ENCODE peak calls at places on chromosomes 6 and 20, in four cellular contexts. D is Peyer's patch, L is heart right ventricle, P is esophagus muscularis mucosa. A is an unnamed sample.

GRCh38 chr20:63488331-63489251 is 10.3 kb downstream of the EEF1A2 start:
- DNase-seq in D (no peak), L (peak; percentile 7), P (no peak), A (no peak)

GRCh38 chr6:125346926-125347563 is 45.3 kb upstream of the HDDC2 start:
- DNase-seq in P (no peak), L (no peak), D (peak; percentile 29), A (no peak)

GRCh38 chr6:101167638-101168037 is 225.9 kb upstream of the GRIK2 start:
- DNase-seq in D (no peak), L (no peak), P (no peak), A (no peak)

GRCh38 chr20:48090314-48090713 is 305.0 kb upstream of the SULF2 start:
- DNase-seq in L (no peak), D (no peak), P (no peak), A (no peak)

GRCh38 chr6:113697642-113698410 is 159.3 kb upstream of the MARCKS start:
- DNase-seq in P (no peak), D (no peak), L (no peak), A (no peak)

GRCh38 chr6:100186552-100186951 is 192.5 kb upstream of the MCHR2 start:
- DNase-seq in L (no peak), D (no peak), P (no peak), A (no peak)

GRCh38 chr6:90217621-90218496 is 78.8 kb downstream of the BACH2 start:
- DNase-seq in D (no peak), P (peak; percentile 92), L (no peak), A (peak; percentile 32)

GRCh38 chr6:166119116-166119911 is 48.3 kb downstream of the TBXT start:
- DNase-seq in D (no peak), P (no peak), L (no peak), A (no peak)

GRCh38 chr6:89792881-89793280 is 26.7 kb downstream of the MDN1 start:
- DNase-seq in L (no peak), D (no peak), P (no peak), A (no peak)

GRCh38 chr20:17202668-17203067 is 24.2 kb upstream of the PCSK2 start:
- DNase-seq in D (no peak), P (no peak), L (no peak), A (no peak)
- H3K4me3 ChIP-seq in D (no peak overlapping the region), P (no peak overlapping the region), L (no peak overlapping the region), A (no peak overlapping the region)

DNA sequence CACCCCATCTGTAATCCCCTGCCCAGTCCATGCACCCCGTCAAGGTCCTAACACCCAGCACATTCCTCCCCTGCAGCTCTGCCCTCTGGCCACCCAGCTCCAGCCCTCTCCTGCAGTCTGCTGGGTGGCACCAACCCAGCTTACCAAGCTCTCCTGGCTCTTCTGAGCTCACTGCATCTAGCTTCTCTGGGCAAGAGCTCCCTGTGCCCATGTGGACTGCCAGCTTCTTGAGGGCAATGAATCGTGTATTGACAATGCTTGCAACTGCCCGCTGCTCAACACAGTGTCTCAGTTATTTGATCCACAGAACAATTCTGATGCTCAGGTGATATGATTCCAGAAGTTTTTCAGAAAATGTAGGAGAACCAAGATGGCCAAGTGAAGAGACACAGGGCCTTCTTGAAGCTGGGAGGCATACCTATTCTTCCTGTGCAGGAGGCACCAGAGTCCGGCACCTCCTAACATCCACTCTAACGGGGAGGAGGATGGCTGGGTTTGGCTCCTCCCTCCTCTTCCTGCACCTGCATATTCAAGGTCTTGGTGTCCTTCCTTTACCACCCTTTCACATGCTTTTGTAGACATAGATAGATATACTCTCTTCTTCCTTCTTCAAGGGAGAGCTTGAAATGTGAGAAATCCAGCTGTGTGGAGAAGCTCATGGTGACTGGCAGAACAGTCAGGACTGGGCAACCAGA is 85.6 kb downstream of the TRERF1 start:
- DNase-seq in L (no peak), D (peak; percentile 66), P (no peak), A (no peak)
- H3K27ac ChIP-seq in L (no peak overlapping the region), D (peak overlapping the region; percentile 70), P (no peak overlapping the region), A (no peak overlapping the region)

GRCh38 chr6:20946037-20946436 is 411.8 kb downstream of the CDKAL1 start:
- DNase-seq in L (no peak), D (no peak), P (no peak), A (no peak)
- TF ChIP-seq CTCF in L (no peak), D (no peak), P (no peak), A (no peak)

GRCh38 chr6:25652007-25652515 is at the start of gene SCGN:
- DNase-seq in L (peak; percentile 62), P (no peak), D (no peak), A (peak; percentile 43)
- H3K4me3 ChIP-seq in L (peak within 1 kb of the TSS; percentile 22), P (no peak within 1 kb of the TSS), D (no peak within 1 kb of the TSS), A (no peak within 1 kb of the TSS)

GRCh38 chr6:109336221-109336955 is 45.9 kb downstream of the CD164 start:
- DNase-seq in L (no peak), P (no peak), D (no peak), A (peak; percentile 41)
- H3K27ac ChIP-seq in L (no peak overlapping the region), P (no peak overlapping the region), D (peak overlapping the region; percentile 19), A (no peak overlapping the region)

DNA sequence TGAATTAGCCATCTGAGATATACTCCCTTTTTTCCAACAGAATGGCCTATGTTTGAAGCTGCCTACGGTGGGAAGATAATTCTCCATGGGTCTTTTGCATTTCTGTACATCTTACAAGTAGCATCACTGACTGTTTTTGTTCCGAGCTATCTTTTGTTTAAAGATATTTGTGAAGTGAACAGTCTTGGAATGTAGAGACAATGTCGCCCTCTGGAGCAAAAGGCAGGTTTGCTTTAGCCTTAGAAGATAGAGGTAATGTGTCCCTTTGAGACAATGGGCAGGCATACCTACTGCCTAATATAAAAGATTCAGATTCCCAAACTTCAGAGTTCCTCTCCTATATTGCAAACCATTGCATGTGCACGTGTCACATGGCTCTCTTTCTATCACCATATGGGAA is 347.8 kb upstream of the CNR1 start:
- DNase-seq in D (no peak), P (no peak), L (no peak), A (no peak)
- TF ChIP-seq CTCF in D (no peak), P (no peak), L (no peak), A (no peak)

A was measured in lung.